ENCODE peak calls at places on chromosomes 13 and 19, in eight cellular contexts. F is stimulated activated CD8-positive, alpha-beta memory T cell treated with anti-CD3 and anti-CD28 coated beads, Interleukin-2, amount 100 ng/mL, for 1 hour; I is pancreas; E is activated T-cell treated with anti-CD3 and anti-CD28 coated beads for 48 hours; J is NCI-H1105 treated with DMSO at 0.1 percent for 48 hours; A is EL; R is neural progenitor cell; U is A172. L is an unnamed sample.

GRCh38 chr13:37561031-37561430 is 37.5 kb downstream of the POSTN start:
- DNase-seq in U (no peak), E (no peak), J (no peak), I (no peak), F (no peak), R (no peak), A (no peak), L (no peak)

GRCh38 chr13:46211116-46211515 is 612 bp upstream of the LRRC63 start:
- DNase-seq in I (no peak), F (no peak), A (peak; percentile 1), E (peak; percentile 12), U (peak; percentile 8), J (peak; percentile 10), R (no peak), L (peak; percentile 59)

GRCh38 chr19:38867176-38867780 is 10.8 kb downstream of the RINL start:
- DNase-seq in J (no peak), I (no peak), F (no peak), E (no peak), R (no peak), A (no peak), U (no peak), L (no peak)

GRCh38 chr13:43953370-43953769 is 73.7 kb downstream of the LACC1 start:
- DNase-seq in U (no peak), E (no peak), R (no peak), F (no peak), A (no peak), J (no peak), I (no peak), L (no peak)

GRCh38 chr13:97238883-97239282 is 16.8 kb downstream of the MBNL2 start:
- DNase-seq in A (no peak), U (no peak), R (no peak), E (no peak), F (no peak), I (no peak), J (no peak), L (no peak)

GRCh38 chr13:41268764-41269163 is 5.4 kb upstream of the MTRF1 start:
- DNase-seq in R (peak; percentile 59), E (no peak), U (peak; percentile 14), A (peak; percentile 38), I (no peak), F (no peak), J (peak; percentile 3), L (no peak)

GRCh38 chr19:50051964-50052363 is 26.2 kb downstream of the ZNF473 start:
- DNase-seq in I (no peak), R (no peak), U (no peak), J (no peak), E (no peak), F (no peak), A (no peak), L (no peak)

GRCh38 chr13:79870123-79870522 is 389.2 kb downstream of the NDFIP2 start:
- DNase-seq in F (no peak), I (no peak), U (peak; percentile 4), R (no peak), E (no peak), J (peak; percentile 4), A (peak; percentile 16), L (no peak)

GRCh38 chr13:25654332-25654731 is 282.6 kb downstream of the ATP8A2 start:
- DNase-seq in R (no peak), A (peak; percentile 1), E (no peak), F (no peak), I (no peak), J (no peak), U (peak; percentile 57), L (no peak)

GRCh38 chr13:37369618-37370017 is 228.9 kb downstream of the POSTN start:
- DNase-seq in U (no peak), F (no peak), I (no peak), J (no peak), A (peak; percentile 52), E (no peak), R (no peak), L (no peak)

GRCh38 chr19:49201042-49201441 is 43.5 kb downstream of the TRPM4 start:
- DNase-seq in F (no peak), E (no peak), A (no peak), J (no peak), I (no peak), R (no peak), U (no peak), L (no peak)

GRCh38 chr13:50125556-50126377 is 110.5 kb downstream of the KCNRG start:
- DNase-seq in J (peak; percentile 87), A (peak; percentile 84), F (peak; percentile 73), E (peak; percentile 65), I (peak; percentile 98), R (peak; percentile 88), U (peak; percentile 55), L (peak; percentile 49)

GRCh38 chr13:54226866-54227265 is 1198.3 kb downstream of the OLFM4 start:
- DNase-seq in A (no peak), R (no peak), I (no peak), E (no peak), U (no peak), J (no peak), F (no peak), L (no peak)

GRCh38 chr19:4976412-4977298 is 7.7 kb downstream of the KDM4B start:
- DNase-seq in A (peak; percentile 95), F (no peak), J (no peak), E (no peak), R (peak; percentile 44), I (no peak), U (peak; percentile 66), L (no peak)

GRCh38 chr19:3404324-3405260 is 38.2 kb downstream of the NFIC start:
- DNase-seq in F (no peak), U (peak; percentile 80), R (no peak), A (peak; percentile 75), E (no peak), J (no peak), I (peak; percentile 96), L (no peak)